ENCODE peak calls at places on chromosomes 11 and 22, in nine cellular contexts. E, F, H, I, K, N, B, Q and R are unnamed samples.

GRCh38 chr11:118059231-118059940 is 17.5 kb upstream of the TMPRSS4 start:
- DNase-seq in E (no peak), F (no peak), H (no peak), I (no peak), K (peak), N (no peak), B (no peak), Q (no peak), R (no peak)

GRCh38 chr11:86582898-86583297 is 89.5 kb downstream of the ME3 start:
- DNase-seq in E (no peak), F (no peak), H (no peak), I (no peak), K (no peak), N (no peak), B (no peak), Q (no peak), R (no peak)

GRCh38 chr11:1153105-1153950 is 4.4 kb upstream of the MUC5AC start:
- DNase-seq in E (peak), F (no peak), H (peak), I (no peak), K (peak), N (no peak), B (peak), Q (no peak), R (peak)

GRCh38 chr11:60251485-60252207 is 8.7 kb upstream of the MS4A4E start:
- DNase-seq in E (peak), F (peak), H (no peak), I (peak), K (peak), N (peak), B (peak), Q (no peak), R (peak)

GRCh38 chr11:86548278-86548917 is 124.0 kb downstream of the ME3 start:
- DNase-seq in E (peak), F (no peak), H (no peak), I (no peak), K (peak), N (peak), B (no peak), Q (no peak), R (no peak)

GRCh38 chr11:130449996-130450419 is 1.6 kb downstream of the ADAMTS15 start:
- DNase-seq in E (peak), F (no peak), H (no peak), I (no peak), K (no peak), N (no peak), B (no peak), Q (peak), R (peak)

GRCh38 chr11:396948-397548 is 3.0 kb downstream of the PKP3 start:
- DNase-seq in E (peak), F (no peak), H (no peak), I (no peak), K (peak), N (peak), B (no peak), Q (no peak), R (no peak)

GRCh38 chr11:79582434-79582833 is 141.6 kb upstream of the TENM4 start:
- DNase-seq in E (no peak), F (no peak), H (no peak), I (no peak), K (no peak), N (no peak), B (no peak), Q (no peak), R (no peak)

GRCh38 chr11:72008728-72009127 is 10.0 kb downstream of the IL18BP start:
- DNase-seq in E (no peak), F (no peak), H (no peak), I (no peak), K (no peak), N (no peak), B (no peak), Q (no peak), R (no peak)

GRCh38 chr11:118194835-118195627 is 18.6 kb upstream of the SCN2B start:
- DNase-seq in E (peak), F (no peak), H (peak), I (no peak), K (peak), N (peak), B (peak), Q (no peak), R (peak)

GRCh38 chr11:44842219-44842618 is 108.5 kb downstream of the TP53I11 start:
- DNase-seq in E (peak), F (no peak), H (no peak), I (no peak), K (peak), N (no peak), B (no peak), Q (no peak), R (no peak)

GRCh38 chr11:113401718-113402117 is 14.1 kb downstream of the ANKK1 start:
- DNase-seq in E (no peak), F (peak), H (peak), I (peak), K (peak), N (peak), B (peak), Q (no peak), R (peak)

GRCh38 chr11:92776676-92777075 is 192.8 kb upstream of the MTNR1B start:
- DNase-seq in E (no peak), F (no peak), H (no peak), I (no peak), K (peak), N (no peak), B (no peak), Q (no peak), R (no peak)

GRCh38 chr11:110086892-110087309 is 6.3 kb upstream of the ZC3H12C start:
- DNase-seq in E (peak), F (no peak), H (peak), I (no peak), K (peak), N (peak), B (peak), Q (no peak), R (no peak)

GRCh38 chr22:22955866-22956535 is 68.4 kb downstream of the IGLL5 start:
- DNase-seq in E (peak), F (peak), H (no peak), I (peak), K (peak), N (peak), B (peak), Q (no peak), R (peak)

GRCh38 chr22:30969532-30970355 is 679 bp downstream of the TUG1 start:
- DNase-seq in E (peak), F (no peak), H (no peak), I (peak), K (peak), N (peak), B (peak), Q (no peak), R (peak)

GRCh38 chr11:73318501-73319011 is 10.5 kb downstream of the ARHGEF17 start:
- DNase-seq in E (no peak), F (no peak), H (no peak), I (no peak), K (no peak), N (no peak), B (no peak), Q (no peak), R (no peak)

GRCh38 chr11:2114430-2115241 is 24.6 kb downstream of the IGF2 start:
- DNase-seq in E (no peak), F (no peak), H (no peak), I (no peak), K (no peak), N (no peak), B (no peak), Q (no peak), R (no peak)

GRCh38 chr11:33064033-33064825 is 24.9 kb downstream of the TCP11L1 start:
- DNase-seq in E (no peak), F (no peak), H (no peak), I (peak), K (peak), N (no peak), B (no peak), Q (no peak), R (no peak)

GRCh38 chr11:45872513-45873356 is 12.7 kb upstream of the MAPK8IP1 start:
- DNase-seq in E (peak), F (peak), H (peak), I (peak), K (peak), N (peak), B (peak), Q (peak), R (peak)

GRCh38 chr11:27293500-27294417 is 69.3 kb downstream of the CCDC34 start:
- DNase-seq in E (no peak), F (no peak), H (no peak), I (no peak), K (peak), N (no peak), B (peak), Q (no peak), R (no peak)

GRCh38 chr11:111000400-111001090 is 245.0 kb upstream of the POU2AF2 start:
- DNase-seq in E (peak), F (no peak), H (no peak), I (no peak), K (peak), N (no peak), B (no peak), Q (no peak), R (no peak)

GRCh38 chr11:134844838-134845237 is 432.8 kb upstream of the B3GAT1 start:
- DNase-seq in E (no peak), F (no peak), H (no peak), I (no peak), K (no peak), N (no peak), B (no peak), Q (no peak), R (no peak)

GRCh38 chr22:49294656-49295464 is 532.8 kb downstream of the BRD1 start:
- DNase-seq in E (no peak), F (no peak), H (no peak), I (no peak), K (no peak), N (no peak), B (no peak), Q (no peak), R (no peak)

GRCh38 chr22:41181349-41182241 is 23.5 kb upstream of the L3MBTL2 start:
- DNase-seq in E (no peak), F (no peak), H (peak), I (no peak), K (no peak), N (peak), B (peak), Q (no peak), R (no peak)

GRCh38 chr11:45178890-45179663 is 32.6 kb downstream of the PRDM11 start:
- DNase-seq in E (peak), F (no peak), H (peak), I (no peak), K (peak), N (peak), B (no peak), Q (no peak), R (no peak)

GRCh38 chr11:128928400-128928799 is 14.3 kb downstream of the TP53AIP1 start:
- DNase-seq in E (no peak), F (no peak), H (no peak), I (no peak), K (peak), N (no peak), B (no peak), Q (no peak), R (no peak)

GRCh38 chr11:106463796-106464201 is 386.3 kb downstream of the AASDHPPT start:
- DNase-seq in E (peak), F (no peak), H (no peak), I (no peak), K (no peak), N (no peak), B (peak), Q (no peak), R (no peak)

GRCh38 chr22:46627806-46628482 is 7.8 kb downstream of the GRAMD4 start:
- DNase-seq in E (no peak), F (no peak), H (no peak), I (no peak), K (no peak), N (no peak), B (no peak), Q (no peak), R (no peak)

GRCh38 chr11:71949034-71949433 is 20.2 kb downstream of the RNF121 start:
- DNase-seq in E (no peak), F (no peak), H (no peak), I (no peak), K (no peak), N (no peak), B (no peak), Q (no peak), R (no peak)

GRCh38 chr11:58628446-58628845 is 6.0 kb downstream of the CNTF start:
- DNase-seq in E (peak), F (no peak), H (no peak), I (no peak), K (peak), N (no peak), B (no peak), Q (no peak), R (no peak)

GRCh38 chr11:119218141-119218878 is 12.2 kb downstream of the CBL start:
- DNase-seq in E (peak), F (peak), H (peak), I (peak), K (peak), N (peak), B (peak), Q (no peak), R (peak)

GRCh38 chr11:120329556-120329955 is 4.5 kb downstream of the TLCD5 start:
- DNase-seq in E (no peak), F (no peak), H (no peak), I (peak), K (no peak), N (no peak), B (no peak), Q (no peak), R (no peak)

GRCh38 chr22:29705651-29706050 is 14.2 kb upstream of the CABP7 start:
- DNase-seq in E (no peak), F (no peak), H (no peak), I (no peak), K (no peak), N (no peak), B (no peak), Q (no peak), R (no peak)

GRCh38 chr22:29702931-29703594 is 16.7 kb upstream of the CABP7 start:
- DNase-seq in E (no peak), F (no peak), H (no peak), I (no peak), K (peak), N (no peak), B (no peak), Q (no peak), R (no peak)

GRCh38 chr22:29703595-29704195 is 16.1 kb upstream of the CABP7 start:
- DNase-seq in E (no peak), F (no peak), H (no peak), I (no peak), K (no peak), N (no peak), B (no peak), Q (no peak), R (no peak)

GRCh38 chr22:29706493-29706892 is 13.3 kb upstream of the CABP7 start:
- DNase-seq in E (no peak), F (no peak), H (no peak), I (no peak), K (no peak), N (no peak), B (no peak), Q (no peak), R (no peak)

GRCh38 chr22:29704528-29705285 is 15.1 kb upstream of the CABP7 start:
- DNase-seq in E (peak), F (no peak), H (no peak), I (no peak), K (peak), N (no peak), B (peak), Q (no peak), R (peak)
- H3K27ac ChIP-seq in E (no peak), F (no peak), H (no peak), I (no peak), K (no peak), N (no peak), B (no peak), Q (no peak), R (no peak)

DNA sequence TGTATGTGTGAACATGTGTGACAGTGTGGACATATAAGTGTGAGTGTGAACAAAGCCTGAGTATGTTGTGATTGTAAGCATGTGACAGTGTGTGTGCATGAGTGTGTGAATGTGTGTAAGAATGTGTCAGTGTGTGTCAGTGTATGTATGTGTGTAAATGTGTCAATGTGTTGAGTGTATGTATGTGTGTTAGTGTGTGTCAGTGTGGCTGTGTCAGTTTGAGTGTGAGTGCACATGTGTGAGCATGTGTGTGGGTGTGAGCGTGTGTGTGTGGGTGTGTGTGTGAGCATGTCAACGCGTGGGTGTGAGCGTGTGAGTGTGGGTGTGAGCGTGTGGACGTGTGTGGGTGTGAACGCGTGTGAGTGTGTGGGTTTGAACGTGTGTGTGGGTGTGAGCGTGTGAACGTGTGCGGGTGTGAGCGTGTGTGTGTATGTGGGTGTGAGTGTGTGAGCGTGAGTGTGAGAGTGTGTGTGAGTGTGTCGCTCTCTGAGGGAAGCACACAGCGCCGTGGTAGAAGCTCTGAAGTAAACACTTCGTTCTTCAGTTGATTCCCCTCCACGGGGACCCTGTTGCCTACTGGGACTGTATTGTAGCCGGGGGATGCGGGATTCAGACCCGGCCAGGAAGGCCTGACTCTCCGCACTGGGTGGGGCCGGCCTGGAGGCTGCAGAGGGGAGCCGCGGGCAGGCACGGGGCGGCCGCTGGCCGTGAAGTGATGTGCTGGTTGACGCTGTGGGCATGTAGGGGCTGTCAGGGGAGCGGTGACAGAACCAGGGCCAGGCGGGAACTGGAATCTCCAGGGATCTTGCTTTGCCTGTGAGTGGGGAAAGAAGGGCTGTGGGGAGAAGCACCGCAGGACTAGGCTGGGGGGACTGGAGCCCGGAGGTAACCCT is 21.1 kb downstream of the RPS6KA4 start:
- DNase-seq in E (no peak), F (no peak), H (no peak), I (no peak), K (no peak), N (no peak), B (no peak), Q (no peak), R (no peak)
- TF ChIP-seq EZH2 in E (no peak), F (no peak), H (no peak), I (no peak), K (no peak), N (no peak), B (no peak), Q (no peak), R (no peak)

GRCh38 chr22:20508815-20509271 is 1.4 kb downstream of the MED15 start:
- DNase-seq in E (no peak), F (no peak), H (no peak), I (no peak), K (peak), N (peak), B (no peak), Q (no peak), R (no peak)

GRCh38 chr22:20511578-20512259 is 4.3 kb downstream of the MED15 start:
- DNase-seq in E (no peak), F (no peak), H (no peak), I (no peak), K (no peak), N (no peak), B (no peak), Q (no peak), R (no peak)

GRCh38 chr22:20507253-20508066 is at the start of gene MED15:
- DNase-seq in E (peak), F (peak), H (peak), I (peak), K (peak), N (peak), B (peak), Q (peak), R (peak)

GRCh38 chr22:20509344-20510047 is 2.1 kb downstream of the MED15 start:
- DNase-seq in E (peak), F (no peak), H (peak), I (peak), K (peak), N (peak), B (peak), Q (no peak), R (peak)

DNA sequence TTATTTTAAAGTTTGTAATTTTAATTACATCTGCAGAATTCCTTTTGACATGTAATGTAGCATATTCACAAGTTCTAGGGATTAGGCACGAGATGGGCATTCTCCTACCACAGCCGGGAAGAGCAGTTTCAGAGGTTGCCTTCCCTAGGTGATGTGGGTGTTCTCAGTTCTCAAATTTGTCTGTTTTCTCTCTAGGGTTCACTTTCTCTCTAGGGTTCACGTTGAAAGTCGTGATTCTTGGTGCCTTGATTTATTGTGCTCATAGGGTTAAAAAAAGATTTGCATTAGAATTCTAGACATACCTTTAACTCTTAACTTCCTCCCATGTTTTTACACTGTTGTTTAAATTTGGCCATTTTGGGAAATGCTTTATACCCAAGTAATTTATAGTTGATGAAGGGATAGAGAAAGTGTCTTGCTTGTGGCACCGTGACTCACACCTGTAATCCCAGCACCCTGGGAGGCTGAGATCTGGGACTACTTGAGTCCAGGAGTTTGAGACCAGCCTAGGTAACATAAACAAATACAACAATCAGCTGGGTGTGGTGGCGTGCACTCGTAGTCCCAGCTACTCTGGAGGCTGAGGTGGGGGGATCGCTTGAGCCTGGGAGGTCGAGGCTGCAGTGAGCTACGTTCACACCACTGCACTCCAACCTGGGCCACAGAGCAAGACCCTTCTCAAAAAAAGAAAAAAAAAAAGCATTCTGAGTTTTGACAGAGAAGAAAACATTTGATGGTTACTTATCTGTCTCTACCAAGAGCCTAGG is 3.6 kb downstream of the MED15 start:
- DNase-seq in E (no peak), F (no peak), H (no peak), I (no peak), K (peak), N (no peak), B (no peak), Q (no peak), R (no peak)
- H3K27ac ChIP-seq in E (peak), F (no peak), H (peak), I (peak), K (peak), N (peak), B (peak), Q (no peak), R (peak)

GRCh38 chr22:43110927-43111623 is 525 bp downstream of the BIK start:
- DNase-seq in E (no peak), F (no peak), H (no peak), I (no peak), K (peak), N (no peak), B (peak), Q (no peak), R (peak)
- TF ChIP-seq EZH2 in E (peak), F (no peak), H (no peak), I (no peak), K (peak), N (peak), B (no peak), Q (peak), R (peak)